ENCODE peak calls at places on chromosome 11, in six cellular contexts. F is spleen, Z is HepG2, W is HL-60, V is GM12878, D is transverse colon. A is an unnamed sample.

GRCh38 chr11:76783901-76784813 is 1.0 kb downstream of the TSKU start:
- DNase-seq in F (peak), Z (peak), W (no peak), V (no peak), D (peak), A (peak)

GRCh38 chr11:62726156-62727006 is 876 bp downstream of the HNRNPUL2 start:
- DNase-seq in V (no peak), Z (no peak), F (no peak), W (no peak), D (no peak), A (peak)

GRCh38 chr11:129846508-129847335 is 31.1 kb downstream of the TMEM45B start:
- DNase-seq in V (peak), F (no peak), D (peak), Z (peak), W (no peak), A (no peak)

GRCh38 chr11:14347991-14348390 is 11.0 kb downstream of the RRAS2 start:
- DNase-seq in W (no peak), Z (no peak), V (no peak), D (no peak), F (no peak), A (no peak)

GRCh38 chr11:27757953-27758352 is 57.7 kb upstream of the BDNF start:
- DNase-seq in F (no peak), W (no peak), V (no peak), D (no peak), Z (no peak), A (no peak)

GRCh38 chr11:8006349-8006977 is 19.3 kb downstream of the EIF3F start:
- DNase-seq in Z (peak), V (peak), F (no peak), D (peak), W (peak), A (peak)

GRCh38 chr11:13169709-13170108 is 107.9 kb upstream of the BMAL1 start:
- DNase-seq in W (no peak), D (no peak), Z (no peak), F (no peak), V (no peak), A (no peak)

GRCh38 chr11:35515224-35515623 is 10.2 kb downstream of the PAMR1 start:
- DNase-seq in V (no peak), W (no peak), F (no peak), D (no peak), Z (no peak), A (no peak)

GRCh38 chr11:58513747-58514367 is 6.0 kb upstream of the OR5B21 start:
- DNase-seq in W (peak), D (peak), V (no peak), Z (peak), F (no peak), A (no peak)

GRCh38 chr11:67351275-67352005 is 1.9 kb downstream of the POLD4 start:
- DNase-seq in D (peak), W (peak), V (no peak), Z (no peak), F (peak), A (peak)

GRCh38 chr11:35321532-35322320 is 97.6 kb downstream of the SLC1A2 start:
- DNase-seq in F (no peak), Z (no peak), D (no peak), V (no peak), W (no peak), A (no peak)

GRCh38 chr11:17476317-17477083 is at the start of gene ABCC8:
- DNase-seq in W (no peak), Z (no peak), V (no peak), F (no peak), D (no peak), A (no peak)

DNA sequence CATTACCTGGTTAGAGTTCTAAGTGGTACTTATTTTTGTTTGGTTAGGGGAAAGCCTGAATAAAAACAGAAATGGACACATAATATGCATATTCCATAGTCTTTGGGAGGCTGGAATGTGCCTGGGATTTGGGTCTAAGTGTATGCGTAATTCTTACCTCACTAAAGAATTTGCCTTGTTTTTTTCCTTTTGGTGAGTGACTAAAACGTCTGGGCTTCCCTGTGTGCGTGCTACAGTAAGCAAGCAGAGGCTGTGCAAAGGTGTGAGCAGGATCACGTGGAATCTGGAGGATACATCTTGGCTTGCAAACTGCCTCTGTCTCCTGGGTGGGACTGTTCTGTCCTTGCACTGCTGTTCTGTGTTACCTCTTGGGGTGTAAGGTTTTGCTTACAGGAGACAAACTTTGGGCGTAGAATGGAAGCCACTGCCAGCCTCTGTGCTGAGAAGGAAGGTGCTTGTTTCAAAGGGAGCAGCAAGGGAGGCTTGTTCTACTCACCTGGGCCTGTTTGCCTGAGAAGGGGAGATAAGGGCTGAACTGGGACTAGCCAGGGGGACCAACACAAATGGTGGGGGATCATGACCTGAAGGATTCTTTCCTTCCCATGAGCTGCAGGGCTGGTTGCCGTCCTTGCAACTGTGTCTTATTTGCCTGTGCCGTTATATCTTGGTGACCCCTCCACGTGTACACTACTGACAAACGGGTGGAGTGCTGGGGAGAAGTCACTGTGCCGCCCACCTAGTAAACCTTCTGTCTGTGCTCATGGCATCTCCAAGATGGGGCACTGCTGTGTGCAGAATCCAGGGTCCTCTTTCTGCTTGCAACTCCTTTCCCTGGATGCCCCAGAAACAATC is 4.5 kb downstream of the NEAT1 start:
- DNase-seq in W (peak), V (no peak), F (peak), D (peak), Z (no peak), A (peak)
- TF ChIP-seq POLR2AphosphoS5 in W (peak), V (peak), F (peak), D (peak), Z (peak), A (peak)

GRCh38 chr11:121486054-121486453 is 33.3 kb upstream of the SORL1-AS1 start:
- DNase-seq in D (no peak), W (no peak), F (no peak), Z (no peak), V (no peak), A (no peak)

GRCh38 chr11:121489823-121490222 is 37.1 kb upstream of the SORL1-AS1 start:
- DNase-seq in V (no peak), Z (no peak), F (no peak), W (no peak), D (no peak), A (no peak)

GRCh38 chr11:121487191-121487590 is 34.4 kb upstream of the SORL1-AS1 start:
- DNase-seq in Z (no peak), F (no peak), V (no peak), D (no peak), W (no peak), A (no peak)

GRCh38 chr11:121488145-121488544 is 35.4 kb upstream of the SORL1-AS1 start:
- DNase-seq in W (no peak), Z (no peak), V (no peak), F (no peak), D (no peak), A (no peak)

DNA sequence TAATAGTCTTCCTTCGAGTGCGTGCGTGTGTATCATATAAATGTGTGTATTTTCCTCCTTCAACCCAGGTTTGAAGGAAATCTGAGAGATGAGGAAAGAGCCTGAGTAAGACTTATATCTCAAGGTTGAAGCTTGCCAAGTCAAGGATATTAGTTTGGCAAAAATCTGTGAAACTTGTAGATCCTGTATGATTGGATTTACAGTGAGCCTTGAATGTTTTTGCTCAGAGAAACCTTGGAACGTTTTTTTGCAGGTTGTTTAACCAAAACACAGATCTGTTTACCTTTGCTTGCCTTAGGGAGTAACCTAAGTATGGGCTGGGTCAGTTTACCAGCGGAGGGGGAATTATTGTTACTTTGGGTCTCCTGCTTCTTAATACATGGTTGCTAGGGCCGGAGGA is 35.9 kb upstream of the SORL1-AS1 start:
- DNase-seq in W (no peak), V (no peak), Z (no peak), F (no peak), D (no peak), A (no peak)
- TF ChIP-seq POLR2AphosphoS5 in W (no peak), V (no peak), Z (no peak), F (no peak), D (no peak), A (no peak)

GRCh38 chr11:65428578-65429068 is 6.0 kb downstream of the NEAT1 start:
- DNase-seq in W (no peak), V (no peak), Z (no peak), D (peak), F (peak), A (peak)
- TF ChIP-seq POLR2AphosphoS5 in W (peak), V (peak), Z (peak), D (no peak), F (peak), A (peak)

GRCh38 chr11:65717906-65718305 is 2.7 kb downstream of the RNASEH2C start:
- DNase-seq in W (no peak), D (no peak), Z (no peak), V (no peak), F (no peak), A (no peak)
- TF ChIP-seq POLR2AphosphoS5 in W (no peak), D (no peak), Z (no peak), V (no peak), F (peak), A (no peak)

GRCh38 chr11:118152552-118153471 is at the start of gene SCN4B:
- DNase-seq in V (no peak), F (no peak), Z (no peak), D (peak), W (peak), A (peak)

GRCh38 chr11:118152020-118152551 is 537 bp downstream of the SCN4B start:
- DNase-seq in F (no peak), V (no peak), D (no peak), W (no peak), Z (no peak), A (no peak)

GRCh38 chr11:118153516-118153915 is 893 bp upstream of the SCN4B start:
- DNase-seq in V (no peak), W (no peak), D (no peak), F (no peak), Z (no peak), A (no peak)

GRCh38 chr11:118149493-118149892 is 3.1 kb downstream of the SCN4B start:
- DNase-seq in D (no peak), F (no peak), V (no peak), Z (no peak), W (no peak), A (no peak)

DNA sequence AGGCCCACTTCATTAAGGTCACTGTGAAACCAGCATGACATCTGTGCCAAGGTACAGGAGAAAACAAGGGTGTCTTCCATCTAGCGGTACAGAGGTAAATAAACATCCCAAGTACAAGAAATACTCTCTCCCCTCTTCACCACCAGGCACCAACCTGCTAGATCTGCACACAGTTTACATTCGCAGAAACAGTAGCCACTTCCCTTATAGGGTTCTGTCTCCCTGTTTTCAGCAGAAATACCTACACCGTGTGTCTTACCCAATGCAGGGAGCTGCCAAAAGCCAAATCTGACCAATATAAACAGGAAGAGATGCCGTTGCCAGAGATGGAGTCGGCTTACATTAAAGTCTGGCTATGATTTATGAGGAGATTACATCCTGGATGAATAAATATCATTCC is 1.2 kb downstream of the SCN4B start:
- DNase-seq in V (no peak), D (no peak), W (no peak), Z (no peak), F (no peak), A (no peak)
- TF ChIP-seq POLR2AphosphoS5 in V (no peak), D (no peak), W (no peak), Z (no peak), F (no peak), A (no peak)

GRCh38 chr11:33701302-33701701 is 676 bp upstream of the C11orf91 start:
- DNase-seq in F (no peak), V (no peak), Z (no peak), D (no peak), W (no peak), A (no peak)

GRCh38 chr11:33703234-33703633 is 2.6 kb upstream of the C11orf91 start:
- DNase-seq in V (no peak), W (no peak), D (no peak), F (no peak), Z (no peak), A (no peak)

GRCh38 chr11:33704240-33705002 is 3.8 kb upstream of the C11orf91 start:
- DNase-seq in W (no peak), V (no peak), D (no peak), F (no peak), Z (no peak), A (no peak)

GRCh38 chr11:33701831-33702230 is 1.2 kb upstream of the C11orf91 start:
- DNase-seq in Z (no peak), W (no peak), D (no peak), F (no peak), V (no peak), A (no peak)

DNA sequence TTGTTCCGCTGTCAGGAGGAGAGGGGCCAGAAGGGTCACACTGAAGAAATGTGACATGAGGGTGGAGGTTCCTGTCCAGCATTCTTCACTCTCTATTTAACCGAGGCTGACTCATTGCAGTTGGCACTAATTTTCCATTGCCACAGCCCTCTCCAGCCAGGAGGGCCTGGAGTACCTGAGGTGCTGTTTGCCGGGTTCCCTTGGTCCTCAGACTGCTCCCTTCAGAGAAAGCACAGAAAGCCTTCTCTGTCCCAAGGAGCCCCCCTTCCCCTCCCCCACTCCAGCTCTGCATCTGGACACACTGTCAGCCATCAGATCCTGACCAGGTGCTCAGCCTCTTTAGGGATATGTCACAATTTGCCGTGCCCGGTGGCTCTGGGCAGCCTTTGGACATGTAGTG is 3.1 kb upstream of the C11orf91 start:
- DNase-seq in D (no peak), V (no peak), W (no peak), F (no peak), Z (no peak), A (no peak)
- TF ChIP-seq POLR2AphosphoS5 in D (no peak), V (no peak), W (no peak), F (no peak), Z (no peak), A (no peak)

DNA sequence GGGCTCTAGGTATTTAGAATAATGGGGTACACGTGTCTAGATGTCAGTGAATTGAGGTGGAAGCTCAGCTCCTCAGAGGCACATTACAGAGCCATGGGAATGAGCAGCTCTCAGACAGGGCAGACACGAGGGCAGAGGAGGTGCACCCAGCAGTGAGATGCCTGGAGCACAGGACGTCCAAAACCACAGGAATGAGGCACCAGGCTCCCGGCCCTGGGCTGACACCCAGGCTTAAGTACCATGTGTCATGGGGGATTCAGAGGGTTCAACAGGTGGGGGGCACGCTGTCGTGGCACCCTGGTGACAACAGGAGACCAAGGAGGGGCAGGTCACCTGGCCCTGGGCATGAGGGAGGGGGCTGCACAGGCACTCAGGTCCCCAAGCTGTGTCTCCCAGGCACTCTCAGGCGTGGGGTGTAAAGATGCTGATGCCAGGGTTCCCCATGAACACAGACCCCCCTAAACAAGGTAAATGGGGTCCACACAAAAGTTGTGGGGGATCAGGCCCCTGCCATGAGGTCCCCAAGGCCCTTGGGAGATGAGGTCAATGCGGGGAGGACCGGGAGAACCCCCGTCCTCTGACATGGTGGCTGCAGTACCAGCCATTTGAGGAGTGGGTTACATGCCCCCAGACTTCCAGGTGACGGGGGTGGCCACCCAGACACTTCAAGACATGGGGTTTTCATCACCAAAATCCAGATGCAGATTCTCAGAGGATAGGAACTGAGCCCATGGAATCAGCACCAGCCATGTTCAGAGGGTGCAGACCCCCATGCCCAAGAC is 5.6 kb upstream of the SYT8 start:
- DNase-seq in Z (no peak), V (no peak), F (no peak), W (no peak), D (no peak), A (no peak)
- TF ChIP-seq POLR2AphosphoS5 in Z (no peak), V (no peak), F (no peak), W (no peak), D (no peak), A (no peak)

DNA sequence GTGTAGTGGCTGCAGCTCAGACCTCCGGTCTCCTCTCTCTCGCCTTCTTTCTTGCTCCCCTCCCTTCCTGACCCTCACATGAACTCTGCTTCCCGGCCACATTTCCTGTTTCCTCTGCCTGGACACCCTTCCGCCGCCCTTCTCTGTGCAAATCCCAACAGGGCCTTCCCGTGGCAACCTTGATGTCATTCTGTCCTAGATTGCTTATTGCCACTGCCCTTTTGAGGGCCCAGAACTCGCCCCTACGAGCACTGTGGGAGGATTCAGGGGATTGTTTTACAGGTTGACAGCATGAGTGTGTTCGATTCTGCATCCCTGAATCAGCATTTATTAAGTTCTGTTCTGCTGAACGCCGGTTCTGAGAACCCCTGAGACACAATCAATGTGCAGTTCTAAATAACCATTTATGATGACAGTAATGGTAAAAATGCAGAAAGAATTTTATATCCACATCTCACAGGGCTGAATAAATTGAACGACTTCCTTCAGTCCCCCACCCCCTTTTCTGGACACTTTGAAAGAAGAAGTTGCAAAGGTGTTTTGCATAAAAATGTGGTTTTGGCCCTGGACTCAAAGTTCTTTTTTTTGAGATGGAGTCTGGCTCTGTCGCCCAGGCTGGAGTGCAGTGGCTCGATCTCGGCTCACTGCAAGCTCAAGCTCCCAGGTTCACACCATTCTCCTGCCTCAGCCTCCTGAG is 6.4 kb downstream of the BATF2 start:
- DNase-seq in Z (no peak), F (peak), V (no peak), W (peak), D (no peak), A (peak)
- TF ChIP-seq POLR2AphosphoS5 in Z (no peak), F (peak), V (no peak), W (no peak), D (no peak), A (no peak)

GRCh38 chr11:34053161-34053686 is 1.7 kb downstream of the CAPRIN1 start:
- DNase-seq in F (peak), V (no peak), W (peak), Z (peak), D (peak), A (peak)
- TF ChIP-seq POLR2AphosphoS5 in F (peak), V (peak), W (peak), Z (peak), D (peak), A (peak)

A was measured in sigmoid colon.